ENCODE peak calls at places on chromosomes 12 and 14, in eight cellular contexts. E, D, R, T, Y, H, P and A are unnamed samples.

GRCh38 chr12:105839629-105840127 is 299.1 kb downstream of the NUAK1 start:
- DNase-seq in E (no peak), D (no peak), R (no peak), T (no peak), Y (no peak), H (no peak), P (no peak), A (no peak)

GRCh38 chr12:80040075-80040738 is 59.1 kb upstream of the OTOGL start:
- DNase-seq in E (no peak), D (no peak), R (no peak), T (no peak), Y (no peak), H (no peak), P (no peak), A (no peak)

GRCh38 chr12:6104027-6104426 is 20.4 kb downstream of the VWF start:
- DNase-seq in E (no peak), D (no peak), R (no peak), T (no peak), Y (no peak), H (no peak), P (no peak), A (no peak)

GRCh38 chr12:56007148-56007891 is 10.2 kb downstream of the SUOX start:
- DNase-seq in E (peak; percentile 67), D (peak; percentile 53), R (peak; percentile 85), T (peak; percentile 89), Y (peak; percentile 89), H (peak; percentile 90), P (no peak), A (peak; percentile 71)

GRCh38 chr14:41606249-41607118 is at the start of gene LRFN5:
- DNase-seq in E (no peak), D (no peak), R (peak; percentile 26), T (no peak), Y (peak; percentile 43), H (no peak), P (no peak), A (no peak)

GRCh38 chr12:52091869-52092268 is 12.4 kb downstream of the SMIM41 start:
- DNase-seq in E (no peak), D (no peak), R (no peak), T (no peak), Y (no peak), H (no peak), P (no peak), A (no peak)

GRCh38 chr14:91356218-91356763 is 61.3 kb downstream of the CCDC88C start:
- DNase-seq in E (no peak), D (no peak), R (no peak), T (no peak), Y (no peak), H (peak; percentile 39), P (no peak), A (no peak)

GRCh38 chr14:26401170-26401968 is 196.5 kb downstream of the NOVA1 start:
- DNase-seq in E (no peak), D (no peak), R (no peak), T (peak; percentile 16), Y (no peak), H (no peak), P (no peak), A (no peak)

GRCh38 chr12:51866762-51867161 is 18.2 kb upstream of the FIGNL2 start:
- DNase-seq in E (no peak), D (no peak), R (no peak), T (no peak), Y (no peak), H (peak; percentile 10), P (no peak), A (no peak)

GRCh38 chr14:39395555-39396254 is 36.5 kb downstream of the FBXO33 start:
- DNase-seq in E (peak; percentile 4), D (no peak), R (no peak), T (no peak), Y (no peak), H (no peak), P (no peak), A (no peak)

GRCh38 chr14:74246561-74246960 is 7.3 kb downstream of the VSX2 start:
- DNase-seq in E (no peak), D (no peak), R (no peak), T (no peak), Y (no peak), H (no peak), P (no peak), A (no peak)

GRCh38 chr14:104470588-104470987 is 109.0 kb upstream of the C14orf180 start:
- DNase-seq in E (no peak), D (no peak), R (no peak), T (no peak), Y (no peak), H (peak; percentile 28), P (no peak), A (no peak)

GRCh38 chr12:1509703-1510395 is 84.5 kb downstream of the FBXL14 start:
- DNase-seq in E (no peak), D (no peak), R (no peak), T (no peak), Y (no peak), H (no peak), P (no peak), A (no peak)

GRCh38 chr12:24071842-24072241 is 122.4 kb upstream of the SOX5 start:
- DNase-seq in E (no peak), D (no peak), R (no peak), T (no peak), Y (no peak), H (no peak), P (no peak), A (no peak)

GRCh38 chr12:46983959-46984833 is 95.2 kb upstream of the PCED1B start:
- DNase-seq in E (peak; percentile 71), D (peak; percentile 29), R (no peak), T (peak; percentile 20), Y (no peak), H (no peak), P (no peak), A (peak; percentile 10)

GRCh38 chr12:42918387-42918786 is 328.8 kb upstream of the PRICKLE1 start:
- DNase-seq in E (no peak), D (no peak), R (peak; percentile 27), T (no peak), Y (no peak), H (no peak), P (no peak), A (no peak)

GRCh38 chr14:68563256-68564131 is 229.4 kb downstream of the ZFP36L1 start:
- DNase-seq in E (no peak), D (no peak), R (peak; percentile 74), T (peak; percentile 71), Y (no peak), H (no peak), P (no peak), A (no peak)

GRCh38 chr12:116916714-116917114 is 6.0 kb downstream of the FBXW8 start:
- DNase-seq in E (peak; percentile 16), D (peak; percentile 65), R (no peak), T (no peak), Y (no peak), H (peak; percentile 65), P (no peak), A (peak; percentile 17)

GRCh38 chr14:27528328-27528727 is 930.5 kb upstream of the NOVA1 start:
- DNase-seq in E (peak; percentile 50), D (no peak), R (no peak), T (no peak), Y (no peak), H (no peak), P (no peak), A (no peak)

GRCh38 chr12:76346798-76347420 is 1.3 kb downstream of the BBS10 start:
- DNase-seq in E (peak; percentile 72), D (no peak), R (no peak), T (peak; percentile 13), Y (no peak), H (no peak), P (no peak), A (no peak)

GRCh38 chr12:90262261-90262660 is 553.6 kb upstream of the ATP2B1 start:
- DNase-seq in E (no peak), D (no peak), R (no peak), T (no peak), Y (no peak), H (no peak), P (no peak), A (no peak)

GRCh38 chr12:53975019-53975815 is 463 bp upstream of the HOTAIR start:
- DNase-seq in E (no peak), D (no peak), R (no peak), T (no peak), Y (no peak), H (no peak), P (no peak), A (no peak)

GRCh38 chr12:103901518-103902173 is 28.6 kb upstream of the HSP90B1 start:
- DNase-seq in E (no peak), D (no peak), R (no peak), T (no peak), Y (no peak), H (no peak), P (no peak), A (peak; percentile 58)

GRCh38 chr14:46580941-46581671 is 70.5 kb downstream of the RPL10L start:
- DNase-seq in E (peak; percentile 63), D (no peak), R (no peak), T (no peak), Y (no peak), H (no peak), P (no peak), A (no peak)

GRCh38 chr12:107014050-107014449 is 27.1 kb upstream of the MTERF2 start:
- DNase-seq in E (no peak), D (no peak), R (no peak), T (no peak), Y (no peak), H (no peak), P (no peak), A (no peak)

GRCh38 chr14:61102549-61103466 is 121.8 kb downstream of the SLC38A6 start:
- DNase-seq in E (no peak), D (no peak), R (no peak), T (peak; percentile 34), Y (no peak), H (no peak), P (no peak), A (no peak)
- H3K27ac ChIP-seq in E (peak overlapping the region; percentile 100), D (peak overlapping the region; percentile 99), R (peak overlapping the region; percentile 57), T (peak overlapping the region; percentile 30), Y (peak overlapping the region; percentile 61), H (peak overlapping the region; percentile 56), P (peak overlapping the region; percentile 79), A (no peak overlapping the region)

GRCh38 chr14:56840221-56840620 is 29.9 kb upstream of the OTX2 start:
- DNase-seq in E (no peak), D (no peak), R (no peak), T (no peak), Y (no peak), H (no peak), P (no peak), A (no peak)
- TF ChIP-seq CTCF in E (no peak), D (no peak), R (no peak), T (no peak), Y (no peak), H (no peak), P (no peak), A (no peak)

DNA sequence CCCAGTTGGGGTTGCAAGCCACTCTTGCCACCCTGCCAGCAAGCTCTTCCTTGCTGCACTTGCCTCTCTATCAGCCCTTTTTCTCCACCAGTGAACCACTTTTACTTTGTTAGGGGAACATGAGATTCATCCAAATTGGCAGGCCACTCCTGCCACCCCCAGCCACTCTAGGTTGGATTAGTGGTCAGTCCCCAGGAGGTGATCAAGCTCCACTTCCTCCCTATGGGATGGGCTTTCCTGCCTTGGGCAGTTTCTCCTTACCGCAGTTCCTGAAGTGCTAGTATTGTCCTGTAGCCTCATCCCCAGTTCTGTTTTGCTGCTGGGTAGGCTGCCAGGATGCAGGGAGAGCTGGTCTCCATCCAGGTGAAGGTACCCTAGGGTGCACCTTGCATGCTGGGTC is 104.5 kb downstream of the ALG10 start:
- DNase-seq in E (no peak), D (no peak), R (no peak), T (no peak), Y (no peak), H (no peak), P (no peak), A (no peak)
- H3K9me3 ChIP-seq in E (no peaks in the 10 kb centered on the region), D (peaks cover 13% of the 10 kb centered on the region), R (no peaks in the 10 kb centered on the region), T (no peaks in the 10 kb centered on the region), Y (no peaks in the 10 kb centered on the region), H (no peaks in the 10 kb centered on the region), P (no peaks in the 10 kb centered on the region), A (no peaks in the 10 kb centered on the region)

GRCh38 chr12:118821386-118821928 is 159.9 kb upstream of the SRRM4 start:
- DNase-seq in E (no peak), D (no peak), R (no peak), T (no peak), Y (no peak), H (no peak), P (no peak), A (no peak)
- H3K27ac ChIP-seq in E (no peak overlapping the region), D (no peak overlapping the region), R (no peak overlapping the region), T (no peak overlapping the region), Y (no peak overlapping the region), H (no peak overlapping the region), P (no peak overlapping the region), A (no peak overlapping the region)